ENCODE peak calls at places on chromosomes 3 and 15, in eight cellular contexts. One of them, this sample, is unnamed.

GRCh38 chr3:57848177-57848738 is 92.1 kb downstream of the SLMAP start:
- DNase-seq in Caco-2: no peak
- DNase-seq in A549: no peak
- DNase-seq in activated effector memory CD4-positive, alpha-beta T cell treated with Interleukin-2 at 50 U/mL for 16 hours: no peak
- DNase-seq in activated CD4-positive, CD25-positive, alpha-beta regulatory T cell treated with anti-CD3 and anti-CD28 coated beads, Interleukin-2, amount 50 U/mL, for 72 hours: no peak
- DNase-seq in left ventricle myocardium inferior: no peak
- DNase-seq in body of pancreas: no peak
- DNase-seq in GDM1: no peak
- DNase-seq in this sample: no peak

GRCh38 chr3:84738101-84738500 is 220.7 kb upstream of the CADM2 start:
- DNase-seq in Caco-2: no peak
- DNase-seq in A549: no peak
- DNase-seq in activated effector memory CD4-positive, alpha-beta T cell treated with Interleukin-2 at 50 U/mL for 16 hours: no peak
- DNase-seq in activated CD4-positive, CD25-positive, alpha-beta regulatory T cell treated with anti-CD3 and anti-CD28 coated beads, Interleukin-2, amount 50 U/mL, for 72 hours: no peak
- DNase-seq in left ventricle myocardium inferior: no peak
- DNase-seq in body of pancreas: no peak
- DNase-seq in GDM1: no peak
- DNase-seq in this sample: no peak

GRCh38 chr3:16338999-16339398 is 74.0 kb downstream of the OXNAD1 start:
- DNase-seq in Caco-2: peak
- DNase-seq in A549: peak
- DNase-seq in activated effector memory CD4-positive, alpha-beta T cell treated with Interleukin-2 at 50 U/mL for 16 hours: no peak
- DNase-seq in activated CD4-positive, CD25-positive, alpha-beta regulatory T cell treated with anti-CD3 and anti-CD28 coated beads, Interleukin-2, amount 50 U/mL, for 72 hours: no peak
- DNase-seq in left ventricle myocardium inferior: no peak
- DNase-seq in body of pancreas: peak
- DNase-seq in GDM1: no peak
- DNase-seq in this sample: peak

GRCh38 chr15:87959080-87959479 is 297.5 kb downstream of the NTRK3 start:
- DNase-seq in Caco-2: peak
- DNase-seq in A549: no peak
- DNase-seq in activated effector memory CD4-positive, alpha-beta T cell treated with Interleukin-2 at 50 U/mL for 16 hours: no peak
- DNase-seq in activated CD4-positive, CD25-positive, alpha-beta regulatory T cell treated with anti-CD3 and anti-CD28 coated beads, Interleukin-2, amount 50 U/mL, for 72 hours: no peak
- DNase-seq in left ventricle myocardium inferior: no peak
- DNase-seq in body of pancreas: no peak
- DNase-seq in GDM1: no peak
- DNase-seq in this sample: no peak

GRCh38 chr15:32701863-32702262 is 15.9 kb upstream of the GREM1 start:
- DNase-seq in Caco-2: no peak
- DNase-seq in A549: no peak
- DNase-seq in activated effector memory CD4-positive, alpha-beta T cell treated with Interleukin-2 at 50 U/mL for 16 hours: no peak
- DNase-seq in activated CD4-positive, CD25-positive, alpha-beta regulatory T cell treated with anti-CD3 and anti-CD28 coated beads, Interleukin-2, amount 50 U/mL, for 72 hours: no peak
- DNase-seq in left ventricle myocardium inferior: no peak
- DNase-seq in body of pancreas: no peak
- DNase-seq in GDM1: no peak
- DNase-seq in this sample: no peak

GRCh38 chr3:131543714-131544113 is 40.9 kb upstream of the MRPL3 start:
- DNase-seq in Caco-2: no peak
- DNase-seq in A549: peak
- DNase-seq in activated effector memory CD4-positive, alpha-beta T cell treated with Interleukin-2 at 50 U/mL for 16 hours: no peak
- DNase-seq in activated CD4-positive, CD25-positive, alpha-beta regulatory T cell treated with anti-CD3 and anti-CD28 coated beads, Interleukin-2, amount 50 U/mL, for 72 hours: no peak
- DNase-seq in left ventricle myocardium inferior: peak
- DNase-seq in body of pancreas: peak
- DNase-seq in GDM1: no peak
- DNase-seq in this sample: no peak

GRCh38 chr15:89998923-89999675 is 2.0 kb upstream of the ZNF710 start:
- DNase-seq in Caco-2: no peak
- DNase-seq in A549: no peak
- DNase-seq in activated effector memory CD4-positive, alpha-beta T cell treated with Interleukin-2 at 50 U/mL for 16 hours: no peak
- DNase-seq in activated CD4-positive, CD25-positive, alpha-beta regulatory T cell treated with anti-CD3 and anti-CD28 coated beads, Interleukin-2, amount 50 U/mL, for 72 hours: no peak
- DNase-seq in left ventricle myocardium inferior: no peak
- DNase-seq in body of pancreas: peak
- DNase-seq in GDM1: no peak
- DNase-seq in this sample: no peak

GRCh38 chr3:161042023-161042501 is 63.1 kb downstream of the B3GALNT1 start:
- DNase-seq in Caco-2: peak
- DNase-seq in A549: peak
- DNase-seq in activated effector memory CD4-positive, alpha-beta T cell treated with Interleukin-2 at 50 U/mL for 16 hours: no peak
- DNase-seq in activated CD4-positive, CD25-positive, alpha-beta regulatory T cell treated with anti-CD3 and anti-CD28 coated beads, Interleukin-2, amount 50 U/mL, for 72 hours: no peak
- DNase-seq in left ventricle myocardium inferior: no peak
- DNase-seq in body of pancreas: peak
- DNase-seq in GDM1: no peak
- DNase-seq in this sample: peak

GRCh38 chr15:90596943-90597342 is 67.2 kb downstream of the CRTC3 start:
- DNase-seq in Caco-2: no peak
- DNase-seq in A549: no peak
- DNase-seq in activated effector memory CD4-positive, alpha-beta T cell treated with Interleukin-2 at 50 U/mL for 16 hours: no peak
- DNase-seq in activated CD4-positive, CD25-positive, alpha-beta regulatory T cell treated with anti-CD3 and anti-CD28 coated beads, Interleukin-2, amount 50 U/mL, for 72 hours: no peak
- DNase-seq in left ventricle myocardium inferior: no peak
- DNase-seq in body of pancreas: no peak
- DNase-seq in GDM1: no peak
- DNase-seq in this sample: no peak

GRCh38 chr3:128070898-128071591 is 18.8 kb downstream of the SEC61A1 start:
- DNase-seq in Caco-2: no peak
- DNase-seq in A549: no peak
- DNase-seq in activated effector memory CD4-positive, alpha-beta T cell treated with Interleukin-2 at 50 U/mL for 16 hours: no peak
- DNase-seq in activated CD4-positive, CD25-positive, alpha-beta regulatory T cell treated with anti-CD3 and anti-CD28 coated beads, Interleukin-2, amount 50 U/mL, for 72 hours: peak
- DNase-seq in left ventricle myocardium inferior: no peak
- DNase-seq in body of pancreas: no peak
- DNase-seq in GDM1: no peak
- DNase-seq in this sample: no peak

GRCh38 chr15:68057758-68058157 is 3.6 kb downstream of the PIAS1 start:
- DNase-seq in Caco-2: no peak
- DNase-seq in A549: no peak
- DNase-seq in activated effector memory CD4-positive, alpha-beta T cell treated with Interleukin-2 at 50 U/mL for 16 hours: no peak
- DNase-seq in activated CD4-positive, CD25-positive, alpha-beta regulatory T cell treated with anti-CD3 and anti-CD28 coated beads, Interleukin-2, amount 50 U/mL, for 72 hours: no peak
- DNase-seq in left ventricle myocardium inferior: no peak
- DNase-seq in body of pancreas: no peak
- DNase-seq in GDM1: no peak
- DNase-seq in this sample: peak

GRCh38 chr3:48623851-48624547 is 2.4 kb upstream of the TMEM89 start:
- DNase-seq in Caco-2: no peak
- DNase-seq in A549: no peak
- DNase-seq in activated effector memory CD4-positive, alpha-beta T cell treated with Interleukin-2 at 50 U/mL for 16 hours: no peak
- DNase-seq in activated CD4-positive, CD25-positive, alpha-beta regulatory T cell treated with anti-CD3 and anti-CD28 coated beads, Interleukin-2, amount 50 U/mL, for 72 hours: no peak
- DNase-seq in left ventricle myocardium inferior: no peak
- DNase-seq in body of pancreas: no peak
- DNase-seq in GDM1: no peak
- DNase-seq in this sample: peak

GRCh38 chr15:76647612-76648011 is 257.5 kb downstream of the SCAPER start:
- DNase-seq in Caco-2: peak
- DNase-seq in A549: no peak
- DNase-seq in activated effector memory CD4-positive, alpha-beta T cell treated with Interleukin-2 at 50 U/mL for 16 hours: no peak
- DNase-seq in activated CD4-positive, CD25-positive, alpha-beta regulatory T cell treated with anti-CD3 and anti-CD28 coated beads, Interleukin-2, amount 50 U/mL, for 72 hours: no peak
- DNase-seq in left ventricle myocardium inferior: no peak
- DNase-seq in body of pancreas: no peak
- DNase-seq in GDM1: no peak
- DNase-seq in this sample: peak

GRCh38 chr3:16290007-16290826 is 25.2 kb downstream of the OXNAD1 start:
- DNase-seq in Caco-2: peak
- DNase-seq in A549: peak
- DNase-seq in activated effector memory CD4-positive, alpha-beta T cell treated with Interleukin-2 at 50 U/mL for 16 hours: no peak
- DNase-seq in activated CD4-positive, CD25-positive, alpha-beta regulatory T cell treated with anti-CD3 and anti-CD28 coated beads, Interleukin-2, amount 50 U/mL, for 72 hours: no peak
- DNase-seq in left ventricle myocardium inferior: no peak
- DNase-seq in body of pancreas: peak
- DNase-seq in GDM1: no peak
- DNase-seq in this sample: peak

GRCh38 chr3:69791111-69791510 is 51.8 kb downstream of the MITF start:
- DNase-seq in Caco-2: no peak
- DNase-seq in A549: peak
- DNase-seq in activated effector memory CD4-positive, alpha-beta T cell treated with Interleukin-2 at 50 U/mL for 16 hours: no peak
- DNase-seq in activated CD4-positive, CD25-positive, alpha-beta regulatory T cell treated with anti-CD3 and anti-CD28 coated beads, Interleukin-2, amount 50 U/mL, for 72 hours: no peak
- DNase-seq in left ventricle myocardium inferior: peak
- DNase-seq in body of pancreas: peak
- DNase-seq in GDM1: no peak
- DNase-seq in this sample: no peak

GRCh38 chr15:63870043-63870394 is 36.3 kb upstream of the HERC1 start:
- DNase-seq in Caco-2: peak
- DNase-seq in A549: no peak
- DNase-seq in activated effector memory CD4-positive, alpha-beta T cell treated with Interleukin-2 at 50 U/mL for 16 hours: no peak
- DNase-seq in activated CD4-positive, CD25-positive, alpha-beta regulatory T cell treated with anti-CD3 and anti-CD28 coated beads, Interleukin-2, amount 50 U/mL, for 72 hours: no peak
- DNase-seq in left ventricle myocardium inferior: no peak
- DNase-seq in body of pancreas: no peak
- DNase-seq in GDM1: no peak
- DNase-seq in this sample: no peak

GRCh38 chr15:90481023-90481422 is 48.7 kb upstream of the CRTC3 start:
- DNase-seq in Caco-2: no peak
- DNase-seq in A549: no peak
- DNase-seq in activated effector memory CD4-positive, alpha-beta T cell treated with Interleukin-2 at 50 U/mL for 16 hours: no peak
- DNase-seq in activated CD4-positive, CD25-positive, alpha-beta regulatory T cell treated with anti-CD3 and anti-CD28 coated beads, Interleukin-2, amount 50 U/mL, for 72 hours: no peak
- DNase-seq in left ventricle myocardium inferior: no peak
- DNase-seq in body of pancreas: peak
- DNase-seq in GDM1: peak
- DNase-seq in this sample: no peak

GRCh38 chr3:124157748-124158147 is 165.8 kb upstream of the ROPN1 start:
- DNase-seq in Caco-2: no peak
- DNase-seq in A549: no peak
- DNase-seq in activated effector memory CD4-positive, alpha-beta T cell treated with Interleukin-2 at 50 U/mL for 16 hours: no peak
- DNase-seq in activated CD4-positive, CD25-positive, alpha-beta regulatory T cell treated with anti-CD3 and anti-CD28 coated beads, Interleukin-2, amount 50 U/mL, for 72 hours: no peak
- DNase-seq in left ventricle myocardium inferior: no peak
- DNase-seq in body of pancreas: no peak
- DNase-seq in GDM1: no peak
- DNase-seq in this sample: no peak

GRCh38 chr3:28840976-28841376 is 439.9 kb upstream of the RBMS3 start:
- DNase-seq in Caco-2: no peak
- DNase-seq in A549: no peak
- DNase-seq in activated effector memory CD4-positive, alpha-beta T cell treated with Interleukin-2 at 50 U/mL for 16 hours: no peak
- DNase-seq in activated CD4-positive, CD25-positive, alpha-beta regulatory T cell treated with anti-CD3 and anti-CD28 coated beads, Interleukin-2, amount 50 U/mL, for 72 hours: peak
- DNase-seq in left ventricle myocardium inferior: no peak
- DNase-seq in body of pancreas: no peak
- DNase-seq in GDM1: no peak
- DNase-seq in this sample: no peak

GRCh38 chr15:82126346-82126745 is 80.5 kb upstream of the MEX3B start:
- DNase-seq in Caco-2: no peak
- DNase-seq in A549: no peak
- DNase-seq in activated effector memory CD4-positive, alpha-beta T cell treated with Interleukin-2 at 50 U/mL for 16 hours: no peak
- DNase-seq in activated CD4-positive, CD25-positive, alpha-beta regulatory T cell treated with anti-CD3 and anti-CD28 coated beads, Interleukin-2, amount 50 U/mL, for 72 hours: no peak
- DNase-seq in left ventricle myocardium inferior: no peak
- DNase-seq in body of pancreas: no peak
- DNase-seq in GDM1: no peak
- DNase-seq in this sample: no peak

GRCh38 chr15:60477991-60478632 is 830 bp downstream of the ICE2 start:
- DNase-seq in Caco-2: no peak
- DNase-seq in A549: peak
- DNase-seq in activated effector memory CD4-positive, alpha-beta T cell treated with Interleukin-2 at 50 U/mL for 16 hours: no peak
- DNase-seq in activated CD4-positive, CD25-positive, alpha-beta regulatory T cell treated with anti-CD3 and anti-CD28 coated beads, Interleukin-2, amount 50 U/mL, for 72 hours: no peak
- DNase-seq in left ventricle myocardium inferior: no peak
- DNase-seq in body of pancreas: no peak
- DNase-seq in GDM1: no peak
- DNase-seq in this sample: peak

GRCh38 chr3:33874815-33875214 is 76.4 kb downstream of the PDCD6IP start:
- DNase-seq in Caco-2: no peak
- DNase-seq in A549: no peak
- DNase-seq in activated effector memory CD4-positive, alpha-beta T cell treated with Interleukin-2 at 50 U/mL for 16 hours: no peak
- DNase-seq in activated CD4-positive, CD25-positive, alpha-beta regulatory T cell treated with anti-CD3 and anti-CD28 coated beads, Interleukin-2, amount 50 U/mL, for 72 hours: no peak
- DNase-seq in left ventricle myocardium inferior: no peak
- DNase-seq in body of pancreas: no peak
- DNase-seq in GDM1: no peak
- DNase-seq in this sample: no peak

GRCh38 chr15:58549013-58549779 is 117.4 kb downstream of the LIPC start:
- DNase-seq in Caco-2: no peak
- DNase-seq in A549: no peak
- DNase-seq in activated effector memory CD4-positive, alpha-beta T cell treated with Interleukin-2 at 50 U/mL for 16 hours: no peak
- DNase-seq in activated CD4-positive, CD25-positive, alpha-beta regulatory T cell treated with anti-CD3 and anti-CD28 coated beads, Interleukin-2, amount 50 U/mL, for 72 hours: no peak
- DNase-seq in left ventricle myocardium inferior: no peak
- DNase-seq in body of pancreas: no peak
- DNase-seq in GDM1: no peak
- DNase-seq in this sample: no peak

GRCh38 chr3:139309046-139309660 is 34.7 kb upstream of the MRPS22 start:
- DNase-seq in Caco-2: no peak
- DNase-seq in A549: no peak
- DNase-seq in activated effector memory CD4-positive, alpha-beta T cell treated with Interleukin-2 at 50 U/mL for 16 hours: no peak
- DNase-seq in activated CD4-positive, CD25-positive, alpha-beta regulatory T cell treated with anti-CD3 and anti-CD28 coated beads, Interleukin-2, amount 50 U/mL, for 72 hours: no peak
- DNase-seq in left ventricle myocardium inferior: no peak
- DNase-seq in body of pancreas: no peak
- DNase-seq in GDM1: no peak
- DNase-seq in this sample: no peak

GRCh38 chr3:151431940-151432339 is 28.9 kb downstream of the IGSF10 start:
- DNase-seq in Caco-2: no peak
- DNase-seq in A549: no peak
- DNase-seq in activated effector memory CD4-positive, alpha-beta T cell treated with Interleukin-2 at 50 U/mL for 16 hours: no peak
- DNase-seq in activated CD4-positive, CD25-positive, alpha-beta regulatory T cell treated with anti-CD3 and anti-CD28 coated beads, Interleukin-2, amount 50 U/mL, for 72 hours: no peak
- DNase-seq in left ventricle myocardium inferior: no peak
- DNase-seq in body of pancreas: no peak
- DNase-seq in GDM1: peak
- DNase-seq in this sample: no peak

GRCh38 chr15:77030042-77030927 is 35.4 kb downstream of the PSTPIP1 start:
- DNase-seq in Caco-2: no peak
- DNase-seq in A549: no peak
- DNase-seq in activated effector memory CD4-positive, alpha-beta T cell treated with Interleukin-2 at 50 U/mL for 16 hours: peak
- DNase-seq in activated CD4-positive, CD25-positive, alpha-beta regulatory T cell treated with anti-CD3 and anti-CD28 coated beads, Interleukin-2, amount 50 U/mL, for 72 hours: peak
- DNase-seq in left ventricle myocardium inferior: no peak
- DNase-seq in body of pancreas: peak
- DNase-seq in GDM1: no peak
- DNase-seq in this sample: no peak

GRCh38 chr3:9739181-9739580 is 7.6 kb downstream of the BRPF1 start:
- DNase-seq in Caco-2: no peak
- DNase-seq in A549: no peak
- DNase-seq in activated effector memory CD4-positive, alpha-beta T cell treated with Interleukin-2 at 50 U/mL for 16 hours: no peak
- DNase-seq in activated CD4-positive, CD25-positive, alpha-beta regulatory T cell treated with anti-CD3 and anti-CD28 coated beads, Interleukin-2, amount 50 U/mL, for 72 hours: no peak
- DNase-seq in left ventricle myocardium inferior: no peak
- DNase-seq in body of pancreas: no peak
- DNase-seq in GDM1: no peak
- DNase-seq in this sample: no peak

GRCh38 chr3:145490088-145491055 is 670.6 kb downstream of the PLOD2 start:
- DNase-seq in Caco-2: no peak
- DNase-seq in A549: no peak
- DNase-seq in activated effector memory CD4-positive, alpha-beta T cell treated with Interleukin-2 at 50 U/mL for 16 hours: no peak
- DNase-seq in activated CD4-positive, CD25-positive, alpha-beta regulatory T cell treated with anti-CD3 and anti-CD28 coated beads, Interleukin-2, amount 50 U/mL, for 72 hours: no peak
- DNase-seq in left ventricle myocardium inferior: peak
- DNase-seq in body of pancreas: no peak
- DNase-seq in GDM1: no peak
- DNase-seq in this sample: no peak

GRCh38 chr3:197422506-197422905 is 124.1 kb upstream of the DLG1 start:
- DNase-seq in Caco-2: no peak
- DNase-seq in A549: no peak
- DNase-seq in activated effector memory CD4-positive, alpha-beta T cell treated with Interleukin-2 at 50 U/mL for 16 hours: no peak
- DNase-seq in activated CD4-positive, CD25-positive, alpha-beta regulatory T cell treated with anti-CD3 and anti-CD28 coated beads, Interleukin-2, amount 50 U/mL, for 72 hours: no peak
- DNase-seq in left ventricle myocardium inferior: no peak
- DNase-seq in body of pancreas: no peak
- DNase-seq in GDM1: no peak
- DNase-seq in this sample: peak

GRCh38 chr3:79767953-79768282 is at the start of gene ROBO1:
- DNase-seq in Caco-2: no peak
- DNase-seq in A549: peak
- DNase-seq in activated effector memory CD4-positive, alpha-beta T cell treated with Interleukin-2 at 50 U/mL for 16 hours: no peak
- DNase-seq in activated CD4-positive, CD25-positive, alpha-beta regulatory T cell treated with anti-CD3 and anti-CD28 coated beads, Interleukin-2, amount 50 U/mL, for 72 hours: no peak
- DNase-seq in left ventricle myocardium inferior: no peak
- DNase-seq in body of pancreas: no peak
- DNase-seq in GDM1: no peak
- DNase-seq in this sample: no peak

GRCh38 chr3:53039376-53039752 is 6.5 kb downstream of the SFMBT1 start:
- DNase-seq in Caco-2: no peak
- DNase-seq in A549: no peak
- DNase-seq in activated effector memory CD4-positive, alpha-beta T cell treated with Interleukin-2 at 50 U/mL for 16 hours: no peak
- DNase-seq in activated CD4-positive, CD25-positive, alpha-beta regulatory T cell treated with anti-CD3 and anti-CD28 coated beads, Interleukin-2, amount 50 U/mL, for 72 hours: no peak
- DNase-seq in left ventricle myocardium inferior: no peak
- DNase-seq in body of pancreas: no peak
- DNase-seq in GDM1: no peak
- DNase-seq in this sample: no peak

GRCh38 chr3:43477600-43477999 is 144.2 kb downstream of the ANO10 start:
- DNase-seq in Caco-2: no peak
- DNase-seq in A549: no peak
- DNase-seq in activated effector memory CD4-positive, alpha-beta T cell treated with Interleukin-2 at 50 U/mL for 16 hours: peak
- DNase-seq in activated CD4-positive, CD25-positive, alpha-beta regulatory T cell treated with anti-CD3 and anti-CD28 coated beads, Interleukin-2, amount 50 U/mL, for 72 hours: peak
- DNase-seq in left ventricle myocardium inferior: peak
- DNase-seq in body of pancreas: peak
- DNase-seq in GDM1: no peak
- DNase-seq in this sample: no peak

GRCh38 chr3:142947352-142947751 is 16.1 kb downstream of the PAQR9 start:
- DNase-seq in Caco-2: no peak
- DNase-seq in A549: no peak
- DNase-seq in activated effector memory CD4-positive, alpha-beta T cell treated with Interleukin-2 at 50 U/mL for 16 hours: no peak
- DNase-seq in activated CD4-positive, CD25-positive, alpha-beta regulatory T cell treated with anti-CD3 and anti-CD28 coated beads, Interleukin-2, amount 50 U/mL, for 72 hours: no peak
- DNase-seq in left ventricle myocardium inferior: no peak
- DNase-seq in body of pancreas: no peak
- DNase-seq in GDM1: no peak
- DNase-seq in this sample: no peak

GRCh38 chr15:40878785-40879184 is 4.8 kb upstream of the RHOV start:
- DNase-seq in Caco-2: no peak
- DNase-seq in A549: no peak
- DNase-seq in activated effector memory CD4-positive, alpha-beta T cell treated with Interleukin-2 at 50 U/mL for 16 hours: no peak
- DNase-seq in activated CD4-positive, CD25-positive, alpha-beta regulatory T cell treated with anti-CD3 and anti-CD28 coated beads, Interleukin-2, amount 50 U/mL, for 72 hours: no peak
- DNase-seq in left ventricle myocardium inferior: no peak
- DNase-seq in body of pancreas: no peak
- DNase-seq in GDM1: no peak
- DNase-seq in this sample: no peak